ENCODE peak calls at places on chromosomes 16 and 17, in six cellular contexts. H is A549; P is stimulated activated CD8-positive, alpha-beta memory T cell treated with anti-CD3 and anti-CD28 coated beads, Interleukin-4, amount 100 ng/mL, for 48 hours; S is activated CD8-positive, alpha-beta memory T cell treated with anti-CD3 and anti-CD28 coated beads for 1 hour; R is dermis microvascular lymphatic vessel endothelial cell; F is Calu3. B is an unnamed sample.

GRCh38 chr17:17749025-17749772 is 67.9 kb downstream of the RAI1 start:
- DNase-seq in H (no peak), P (no peak), S (no peak), R (no peak), F (no peak), B (no peak)

GRCh38 chr17:83152745-83153611 is 73.6 kb downstream of the METRNL start:
- DNase-seq in H (no peak), P (no peak), S (no peak), R (no peak), F (no peak), B (no peak)

GRCh38 chr16:29816694-29817441 is 916 bp downstream of the PAGR1 start:
- DNase-seq in H (peak; percentile 67), P (peak; percentile 80), S (no peak), R (peak; percentile 63), F (peak; percentile 76), B (peak; percentile 66)

GRCh38 chr16:14148569-14148968 is 77.5 kb downstream of the MRTFB start:
- DNase-seq in H (no peak), P (no peak), S (no peak), R (peak; percentile 23), F (peak; percentile 28), B (peak; percentile 26)

GRCh38 chr17:65660947-65661346 is 99.5 kb upstream of the AXIN2 start:
- DNase-seq in H (no peak), P (no peak), S (no peak), R (peak; percentile 91), F (no peak), B (peak; percentile 60)

GRCh38 chr17:75237100-75238014 is 24.0 kb downstream of the GGA3 start:
- DNase-seq in H (no peak), P (no peak), S (no peak), R (no peak), F (no peak), B (no peak)

GRCh38 chr17:7336240-7337175 is at the start of gene ACAP1:
- DNase-seq in H (no peak), P (peak; percentile 93), S (peak; percentile 70), R (no peak), F (no peak), B (no peak)

GRCh38 chr16:69935278-69935711 is 15.8 kb upstream of the CLEC18A start:
- DNase-seq in H (no peak), P (no peak), S (no peak), R (no peak), F (no peak), B (no peak)

GRCh38 chr17:52495646-52496045 is 337.1 kb upstream of the CA10 start:
- DNase-seq in H (no peak), P (no peak), S (no peak), R (no peak), F (no peak), B (no peak)

GRCh38 chr17:44522883-44523671 is 19.9 kb upstream of the GPATCH8 start:
- DNase-seq in H (peak; percentile 84), P (peak; percentile 88), S (no peak), R (peak; percentile 77), F (peak; percentile 92), B (peak; percentile 70)

GRCh38 chr16:11020792-11021440 is 76.6 kb downstream of the CLEC16A start:
- DNase-seq in H (no peak), P (no peak), S (no peak), R (no peak), F (no peak), B (no peak)

GRCh38 chr16:74485916-74486315 is 64.6 kb upstream of the CLEC18B start:
- DNase-seq in H (no peak), P (no peak), S (no peak), R (no peak), F (no peak), B (no peak)

GRCh38 chr16:73068546-73069401 is 20.8 kb upstream of the ZFHX3 start:
- DNase-seq in H (no peak), P (no peak), S (no peak), R (peak; percentile 97), F (peak; percentile 66), B (peak; percentile 99)

GRCh38 chr16:11794991-11795886 is 1.8 kb downstream of the ZC3H7A start:
- DNase-seq in H (no peak), P (no peak), S (no peak), R (no peak), F (no peak), B (no peak)

GRCh38 chr17:51079049-51079448 is 41.6 kb downstream of the SPAG9 start:
- DNase-seq in H (no peak), P (no peak), S (no peak), R (peak; percentile 8), F (no peak), B (peak; percentile 48)

GRCh38 chr16:62213763-62214162 is 177.5 kb upstream of the CDH8 start:
- DNase-seq in H (no peak), P (no peak), S (no peak), R (no peak), F (no peak), B (no peak)

GRCh38 chr16:23950291-23950894 is 114.6 kb downstream of the PRKCB start:
- DNase-seq in H (no peak), P (peak; percentile 34), S (no peak), R (no peak), F (no peak), B (no peak)

GRCh38 chr16:56199164-56199563 is 7.9 kb downstream of the GNAO1 start:
- DNase-seq in H (no peak), P (peak; percentile 37), S (no peak), R (no peak), F (no peak), B (no peak)

GRCh38 chr17:77256710-77257109 is 115.9 kb downstream of the SEC14L1 start:
- DNase-seq in H (no peak), P (no peak), S (no peak), R (no peak), F (no peak), B (no peak)

B was measured in iris pigment epithelial cell.